ENCODE peak calls at places on chromosomes 3 and 15, in six cellular contexts. One of them, this sample, is unnamed.

GRCh38 chr15:25905140-25905539 is 42.0 kb upstream of the ATP10A start:
- DNase-seq in HFF-Myc: no peak
- DNase-seq in Daoy: peak
- DNase-seq in 8988T: no peak
- DNase-seq in cardiac fibroblast: peak
- DNase-seq in stimulated activated CD8-positive, alpha-beta memory T cell treated with anti-CD3 and anti-CD28 coated beads, Interleukin-12 subunit alpha, Interleukin-12 subunit beta, amount 100 ng/mL, for 4 hours: no peak
- DNase-seq in this sample: no peak

GRCh38 chr15:99059010-99059981 is 45.6 kb upstream of the SYNM start:
- DNase-seq in cardiac fibroblast: peak
- DNase-seq in Daoy: peak
- DNase-seq in HFF-Myc: peak
- DNase-seq in 8988T: peak
- DNase-seq in stimulated activated CD8-positive, alpha-beta memory T cell treated with anti-CD3 and anti-CD28 coated beads, Interleukin-12 subunit alpha, Interleukin-12 subunit beta, amount 100 ng/mL, for 4 hours: peak
- DNase-seq in this sample: peak

GRCh38 chr3:51384145-51384729 is 854 bp upstream of the MANF start:
- DNase-seq in 8988T: peak
- DNase-seq in cardiac fibroblast: no peak
- DNase-seq in stimulated activated CD8-positive, alpha-beta memory T cell treated with anti-CD3 and anti-CD28 coated beads, Interleukin-12 subunit alpha, Interleukin-12 subunit beta, amount 100 ng/mL, for 4 hours: no peak
- DNase-seq in HFF-Myc: no peak
- DNase-seq in Daoy: peak
- DNase-seq in this sample: peak

GRCh38 chr3:134817297-134817696 is 22.2 kb downstream of the EPHB1 start:
- DNase-seq in HFF-Myc: no peak
- DNase-seq in stimulated activated CD8-positive, alpha-beta memory T cell treated with anti-CD3 and anti-CD28 coated beads, Interleukin-12 subunit alpha, Interleukin-12 subunit beta, amount 100 ng/mL, for 4 hours: no peak
- DNase-seq in 8988T: no peak
- DNase-seq in Daoy: no peak
- DNase-seq in cardiac fibroblast: no peak
- DNase-seq in this sample: no peak

GRCh38 chr15:88476635-88477038 is 9.1 kb downstream of the MRPS11 start:
- DNase-seq in Daoy: no peak
- DNase-seq in stimulated activated CD8-positive, alpha-beta memory T cell treated with anti-CD3 and anti-CD28 coated beads, Interleukin-12 subunit alpha, Interleukin-12 subunit beta, amount 100 ng/mL, for 4 hours: no peak
- DNase-seq in cardiac fibroblast: peak
- DNase-seq in 8988T: no peak
- DNase-seq in HFF-Myc: no peak
- DNase-seq in this sample: peak

GRCh38 chr3:155202626-155203025 is 90.9 kb downstream of the STRIT1 start:
- DNase-seq in Daoy: no peak
- DNase-seq in stimulated activated CD8-positive, alpha-beta memory T cell treated with anti-CD3 and anti-CD28 coated beads, Interleukin-12 subunit alpha, Interleukin-12 subunit beta, amount 100 ng/mL, for 4 hours: no peak
- DNase-seq in HFF-Myc: peak
- DNase-seq in 8988T: no peak
- DNase-seq in cardiac fibroblast: peak
- DNase-seq in this sample: no peak

GRCh38 chr15:85642693-85643058 is 152.0 kb downstream of the KLHL25 start:
- DNase-seq in 8988T: no peak
- DNase-seq in Daoy: no peak
- DNase-seq in HFF-Myc: no peak
- DNase-seq in cardiac fibroblast: peak
- DNase-seq in stimulated activated CD8-positive, alpha-beta memory T cell treated with anti-CD3 and anti-CD28 coated beads, Interleukin-12 subunit alpha, Interleukin-12 subunit beta, amount 100 ng/mL, for 4 hours: no peak
- DNase-seq in this sample: no peak

GRCh38 chr15:99307735-99308134 is 56.5 kb downstream of the LRRC28 start:
- DNase-seq in Daoy: peak
- DNase-seq in 8988T: no peak
- DNase-seq in stimulated activated CD8-positive, alpha-beta memory T cell treated with anti-CD3 and anti-CD28 coated beads, Interleukin-12 subunit alpha, Interleukin-12 subunit beta, amount 100 ng/mL, for 4 hours: no peak
- DNase-seq in cardiac fibroblast: no peak
- DNase-seq in HFF-Myc: no peak
- DNase-seq in this sample: peak

GRCh38 chr3:195227871-195228270 is 43.1 kb downstream of the XXYLT1 start:
- DNase-seq in Daoy: no peak
- DNase-seq in HFF-Myc: no peak
- DNase-seq in 8988T: no peak
- DNase-seq in stimulated activated CD8-positive, alpha-beta memory T cell treated with anti-CD3 and anti-CD28 coated beads, Interleukin-12 subunit alpha, Interleukin-12 subunit beta, amount 100 ng/mL, for 4 hours: no peak
- DNase-seq in cardiac fibroblast: no peak
- DNase-seq in this sample: no peak

GRCh38 chr15:69992326-69992725 is 105.4 kb downstream of the TLE3 start:
- DNase-seq in cardiac fibroblast: peak
- DNase-seq in 8988T: no peak
- DNase-seq in stimulated activated CD8-positive, alpha-beta memory T cell treated with anti-CD3 and anti-CD28 coated beads, Interleukin-12 subunit alpha, Interleukin-12 subunit beta, amount 100 ng/mL, for 4 hours: no peak
- DNase-seq in Daoy: no peak
- DNase-seq in HFF-Myc: no peak
- DNase-seq in this sample: no peak

GRCh38 chr3:50154840-50155490 is at the start of gene SEMA3F:
- DNase-seq in stimulated activated CD8-positive, alpha-beta memory T cell treated with anti-CD3 and anti-CD28 coated beads, Interleukin-12 subunit alpha, Interleukin-12 subunit beta, amount 100 ng/mL, for 4 hours: peak
- DNase-seq in 8988T: peak
- DNase-seq in Daoy: peak
- DNase-seq in cardiac fibroblast: peak
- DNase-seq in HFF-Myc: no peak
- DNase-seq in this sample: peak

GRCh38 chr15:55703873-55704285 is 39.1 kb downstream of the PRTG start:
- DNase-seq in 8988T: no peak
- DNase-seq in stimulated activated CD8-positive, alpha-beta memory T cell treated with anti-CD3 and anti-CD28 coated beads, Interleukin-12 subunit alpha, Interleukin-12 subunit beta, amount 100 ng/mL, for 4 hours: no peak
- DNase-seq in HFF-Myc: no peak
- DNase-seq in cardiac fibroblast: peak
- DNase-seq in Daoy: no peak
- DNase-seq in this sample: peak

GRCh38 chr15:90001062-90001682 is at the start of gene ZNF710:
- DNase-seq in HFF-Myc: no peak
- DNase-seq in stimulated activated CD8-positive, alpha-beta memory T cell treated with anti-CD3 and anti-CD28 coated beads, Interleukin-12 subunit alpha, Interleukin-12 subunit beta, amount 100 ng/mL, for 4 hours: no peak
- DNase-seq in 8988T: peak
- DNase-seq in Daoy: peak
- DNase-seq in cardiac fibroblast: peak
- DNase-seq in this sample: peak

GRCh38 chr3:64152100-64152499 is 73.2 kb downstream of the PRICKLE2 start:
- DNase-seq in HFF-Myc: no peak
- DNase-seq in cardiac fibroblast: peak
- DNase-seq in stimulated activated CD8-positive, alpha-beta memory T cell treated with anti-CD3 and anti-CD28 coated beads, Interleukin-12 subunit alpha, Interleukin-12 subunit beta, amount 100 ng/mL, for 4 hours: no peak
- DNase-seq in Daoy: no peak
- DNase-seq in 8988T: no peak
- DNase-seq in this sample: no peak

GRCh38 chr3:192026656-192027055 is 565.7 kb downstream of the PYDC2 start:
- DNase-seq in cardiac fibroblast: no peak
- DNase-seq in HFF-Myc: no peak
- DNase-seq in Daoy: no peak
- DNase-seq in stimulated activated CD8-positive, alpha-beta memory T cell treated with anti-CD3 and anti-CD28 coated beads, Interleukin-12 subunit alpha, Interleukin-12 subunit beta, amount 100 ng/mL, for 4 hours: no peak
- DNase-seq in 8988T: no peak
- DNase-seq in this sample: no peak

GRCh38 chr3:159114582-159114981 is 312.7 kb downstream of the MFSD1 start:
- DNase-seq in stimulated activated CD8-positive, alpha-beta memory T cell treated with anti-CD3 and anti-CD28 coated beads, Interleukin-12 subunit alpha, Interleukin-12 subunit beta, amount 100 ng/mL, for 4 hours: no peak
- DNase-seq in cardiac fibroblast: no peak
- DNase-seq in HFF-Myc: no peak
- DNase-seq in 8988T: no peak
- DNase-seq in Daoy: no peak
- DNase-seq in this sample: peak

GRCh38 chr15:42273900-42274692 is 863 bp upstream of the TMEM87A start:
- DNase-seq in cardiac fibroblast: peak
- DNase-seq in Daoy: peak
- DNase-seq in HFF-Myc: no peak
- DNase-seq in stimulated activated CD8-positive, alpha-beta memory T cell treated with anti-CD3 and anti-CD28 coated beads, Interleukin-12 subunit alpha, Interleukin-12 subunit beta, amount 100 ng/mL, for 4 hours: peak
- DNase-seq in 8988T: no peak
- DNase-seq in this sample: peak

This sample was measured in dermis blood vessel endothelial cell.